ENCODE peak calls at places on chromosomes 2 and 18, in five cellular contexts. E is CD4-positive, alpha-beta T cell; X is substantia nigra; W is A549; B is iPS-NIHi11. J is an unnamed sample.

GRCh38 chr2:188324067-188324466 is 32.4 kb downstream of the GULP1 start:
- DNase-seq in E (no peak), X (no peak), W (no peak), B (no peak), J (no peak)

GRCh38 chr2:115165529-115166109 is 723.2 kb downstream of the DPP10 start:
- DNase-seq in E (no peak), X (no peak), W (peak), B (peak), J (no peak)

GRCh38 chr2:38508311-38509039 is 94.3 kb downstream of the HNRNPLL start:
- DNase-seq in E (peak), X (peak), W (peak), B (peak), J (peak)

GRCh38 chr2:17579605-17580318 is 39.3 kb downstream of the VSNL1 start:
- DNase-seq in E (no peak), X (no peak), W (no peak), B (no peak), J (no peak)

GRCh38 chr2:175004980-175005832 is at the start of gene CHN1:
- DNase-seq in E (peak), X (peak), W (peak), B (peak), J (peak)

GRCh38 chr2:46008082-46008870 is 288.9 kb upstream of the EPAS1 start:
- DNase-seq in E (no peak), X (no peak), W (no peak), B (no peak), J (no peak)

GRCh38 chr2:9165625-9166024 is 41.0 kb upstream of the ASAP2 start:
- DNase-seq in E (no peak), X (peak), W (no peak), B (no peak), J (no peak)

GRCh38 chr2:228644199-228644598 is 462.7 kb upstream of the SPHKAP start:
- DNase-seq in E (no peak), X (no peak), W (no peak), B (no peak), J (no peak)

GRCh38 chr2:181517685-181518301 is 60.6 kb downstream of the ITGA4 start:
- DNase-seq in E (no peak), X (no peak), W (no peak), B (no peak), J (no peak)

GRCh38 chr18:27250471-27250870 is 65.4 kb upstream of the CHST9 start:
- DNase-seq in E (no peak), X (no peak), W (no peak), B (no peak), J (no peak)

GRCh38 chr2:101501443-101501842 is 26.5 kb upstream of the RFX8 start:
- DNase-seq in E (no peak), X (no peak), W (no peak), B (no peak), J (no peak)

GRCh38 chr2:200618590-200619021 is 32.8 kb downstream of the AOX1 start:
- DNase-seq in E (no peak), X (no peak), W (peak), B (no peak), J (no peak)

GRCh38 chr2:46015671-46016070 is 281.5 kb upstream of the EPAS1 start:
- DNase-seq in E (no peak), X (no peak), W (no peak), B (no peak), J (no peak)

GRCh38 chr2:128640847-128641360 is 322.2 kb upstream of the HS6ST1 start:
- DNase-seq in E (no peak), X (no peak), W (no peak), B (peak), J (no peak)

GRCh38 chr2:230866704-230867561 is 2.2 kb downstream of the ITM2C start:
- DNase-seq in E (peak), X (peak), W (no peak), B (no peak), J (peak)

GRCh38 chr2:105062158-105062557 is 24.3 kb downstream of the MRPS9 start:
- DNase-seq in E (no peak), X (no peak), W (no peak), B (no peak), J (no peak)

GRCh38 chr2:238120463-238121298 is 17.8 kb upstream of the KLHL30 start:
- DNase-seq in E (no peak), X (no peak), W (no peak), B (peak), J (no peak)

GRCh38 chr2:224584768-224585204 is 377 bp downstream of the CUL3 start:
- DNase-seq in E (peak), X (peak), W (peak), B (peak), J (peak)

GRCh38 chr2:221063568-221063967 is 508.5 kb downstream of the EPHA4 start:
- DNase-seq in E (no peak), X (no peak), W (no peak), B (no peak), J (no peak)

GRCh38 chr2:100106460-100106859 is 35.9 kb downstream of the AFF3 start:
- DNase-seq in E (no peak), X (no peak), W (no peak), B (peak), J (no peak)

J was measured in effector memory CD8-positive, alpha-beta T cell.